ENCODE peak calls at places on chromosomes 11 and 22, in ten cellular contexts. Q, T, G, N, M, O, W, J, V and Y are unnamed samples.

GRCh38 chr22:46866591-46866990 is 104.1 kb downstream of the TBC1D22A start:
- DNase-seq in Q (peak), O (no peak), W (no peak), M (no peak), N (no peak), T (no peak), J (no peak), V (no peak), G (peak), Y (no peak)

GRCh38 chr22:25447067-25447688 is 117.3 kb upstream of the GRK3 start:
- DNase-seq in O (no peak), M (no peak), G (no peak), Q (no peak), N (no peak), W (no peak), J (no peak), T (no peak), V (no peak), Y (no peak)

GRCh38 chr22:43053176-43053575 is 36.0 kb downstream of the TTLL1 start:
- DNase-seq in W (peak), M (no peak), J (no peak), Q (no peak), N (no peak), T (no peak), O (no peak), V (no peak), G (peak), Y (no peak)

GRCh38 chr22:44755000-44755399 is 2.6 kb downstream of the ARHGAP8 start:
- DNase-seq in N (no peak), M (no peak), J (no peak), Q (no peak), V (no peak), W (no peak), T (no peak), G (peak), O (no peak), Y (no peak)

GRCh38 chr22:27993201-27993635 is 74.2 kb upstream of the PITPNB start:
- DNase-seq in M (no peak), N (peak), V (no peak), J (peak), G (no peak), T (peak), Q (no peak), W (no peak), O (peak), Y (no peak)

GRCh38 chr11:726278-726915 is 20.4 kb downstream of the EPS8L2 start:
- DNase-seq in W (no peak), T (peak), J (peak), Q (no peak), V (no peak), M (peak), G (peak), N (peak), O (peak), Y (peak)

GRCh38 chr11:133560467-133560866 is 28.2 kb upstream of the OPCML start:
- DNase-seq in M (no peak), G (no peak), N (no peak), V (no peak), W (no peak), T (no peak), J (no peak), O (no peak), Q (no peak), Y (no peak)

GRCh38 chr11:61779666-61780525 is 12.5 kb downstream of the TMEM258 start:
- DNase-seq in J (no peak), V (no peak), M (no peak), Q (no peak), W (no peak), N (no peak), O (no peak), G (no peak), T (no peak), Y (no peak)

GRCh38 chr11:44381261-44381660 is 71.3 kb upstream of the ALX4 start:
- DNase-seq in Q (no peak), N (no peak), G (no peak), W (no peak), V (no peak), O (no peak), T (no peak), J (no peak), M (no peak), Y (no peak)

GRCh38 chr11:88695701-88696414 is 358.3 kb upstream of the CTSC start:
- DNase-seq in V (no peak), W (no peak), Q (no peak), T (no peak), G (peak), J (no peak), M (no peak), O (no peak), N (no peak), Y (no peak)

GRCh38 chr11:457071-457760 is 7.1 kb downstream of the PTDSS2 start:
- DNase-seq in O (no peak), T (no peak), W (no peak), V (no peak), M (no peak), G (no peak), Q (no peak), N (no peak), J (no peak), Y (peak)

GRCh38 chr11:110891411-110891810 is 179.2 kb upstream of the ARHGAP20 start:
- DNase-seq in M (no peak), V (no peak), Q (peak), T (no peak), O (no peak), J (no peak), W (no peak), N (no peak), G (no peak), Y (no peak)

GRCh38 chr11:117924631-117925170 is 4.5 kb downstream of the TMPRSS13 start:
- DNase-seq in N (no peak), Q (no peak), O (no peak), V (no peak), M (no peak), J (no peak), G (no peak), T (no peak), W (no peak), Y (no peak)

GRCh38 chr22:35930933-35931332 is 97.7 kb downstream of the RBFOX2 start:
- DNase-seq in Q (peak), W (peak), J (no peak), M (no peak), N (no peak), V (no peak), T (no peak), O (no peak), G (peak), Y (no peak)

GRCh38 chr22:19407649-19408606 is 23.6 kb downstream of the HIRA start:
- DNase-seq in W (peak), Q (no peak), O (peak), G (no peak), T (no peak), M (no peak), N (no peak), J (no peak), V (no peak), Y (no peak)

GRCh38 chr11:88414385-88414861 is 76.9 kb upstream of the CTSC start:
- DNase-seq in G (no peak), O (no peak), W (peak), Q (peak), M (no peak), V (no peak), N (peak), J (no peak), T (peak), Y (peak)

GRCh38 chr22:46826438-46826837 is 64.0 kb downstream of the TBC1D22A start:
- DNase-seq in V (no peak), M (no peak), Q (no peak), T (no peak), J (no peak), O (no peak), W (no peak), N (no peak), G (no peak), Y (no peak)

GRCh38 chr11:824292-824880 is 3.3 kb upstream of the CRACR2B start:
- DNase-seq in J (no peak), W (no peak), T (no peak), M (peak), V (no peak), N (peak), G (no peak), Q (no peak), O (no peak), Y (no peak)

GRCh38 chr22:23850136-23850611 is 7.5 kb upstream of the SLC2A11 start:
- DNase-seq in V (no peak), W (no peak), T (no peak), O (peak), M (no peak), N (no peak), G (no peak), Q (no peak), J (peak), Y (no peak)

GRCh38 chr11:44775366-44776356 is 48.9 kb downstream of the TSPAN18 start:
- DNase-seq in G (peak), O (peak), N (peak), V (no peak), W (peak), Q (peak), J (peak), T (no peak), M (peak), Y (peak)

GRCh38 chr22:46803031-46803880 is 40.8 kb downstream of the TBC1D22A start:
- DNase-seq in M (no peak), O (peak), N (peak), J (peak), T (peak), Q (peak), G (peak), W (peak), V (no peak), Y (peak)

GRCh38 chr22:27597703-27598444 is 203.7 kb downstream of the MN1 start:
- DNase-seq in O (no peak), G (peak), V (no peak), J (no peak), T (no peak), N (no peak), M (no peak), W (no peak), Q (no peak), Y (no peak)

GRCh38 chr11:62122076-62122475 is 1.7 kb upstream of the INCENP start:
- DNase-seq in N (no peak), W (peak), J (no peak), O (no peak), V (no peak), G (peak), Q (peak), T (no peak), M (no peak), Y (no peak)

GRCh38 chr22:22371031-22371541 is 126.5 kb downstream of the VPREB1 start:
- DNase-seq in V (no peak), G (peak), M (no peak), W (peak), T (no peak), J (no peak), Q (no peak), N (no peak), O (no peak), Y (no peak)

GRCh38 chr11:134537296-134537695 is 125.3 kb upstream of the B3GAT1 start:
- DNase-seq in G (no peak), T (no peak), J (no peak), Q (no peak), W (no peak), O (no peak), N (no peak), M (no peak), V (no peak), Y (no peak)

GRCh38 chr11:39668640-39669039 is 1790.8 kb downstream of the LRRC4C start:
- DNase-seq in O (no peak), M (no peak), T (no peak), G (no peak), W (peak), V (no peak), N (no peak), Q (peak), J (no peak), Y (no peak)

GRCh38 chr11:22666700-22667439 is 459 bp downstream of the GAS2 start:
- DNase-seq in V (no peak), Q (peak), M (peak), O (peak), N (peak), J (peak), W (peak), G (peak), T (peak), Y (no peak)

GRCh38 chr11:76025068-76025467 is 181.2 kb downstream of the WNT11 start:
- DNase-seq in J (no peak), N (no peak), M (no peak), Q (peak), G (no peak), O (no peak), T (no peak), W (peak), V (no peak), Y (no peak)
- H3K4me3 ChIP-seq in J (no peak), N (no peak), M (no peak), Q (no peak), G (no peak), O (no peak), T (no peak), W (no peak), V (no peak), Y (no peak)

GRCh38 chr22:37570661-37570976 is 9.3 kb downstream of the LGALS2 start:
- DNase-seq in J (no peak), G (no peak), Q (no peak), W (no peak), M (no peak), T (no peak), O (no peak), N (no peak), V (no peak), Y (no peak)
- H3K27ac ChIP-seq in J (no peak), G (peak), Q (no peak), W (no peak), M (no peak), T (peak), O (peak), N (peak), V (no peak), Y (no peak)

GRCh38 chr11:11537372-11537771 is 84.4 kb downstream of the GALNT18 start:
- DNase-seq in G (no peak), V (no peak), O (no peak), Q (no peak), N (no peak), J (no peak), W (no peak), M (no peak), T (no peak), Y (no peak)

GRCh38 chr11:11540157-11540556 is 81.6 kb downstream of the GALNT18 start:
- DNase-seq in V (no peak), O (no peak), Q (no peak), T (no peak), J (no peak), M (no peak), G (peak), N (no peak), W (no peak), Y (no peak)

GRCh38 chr11:11537871-11538270 is 83.9 kb downstream of the GALNT18 start:
- DNase-seq in N (no peak), G (peak), V (no peak), J (no peak), O (no peak), M (no peak), W (no peak), T (no peak), Q (no peak), Y (no peak)

GRCh38 chr11:11536650-11537049 is 85.2 kb downstream of the GALNT18 start:
- DNase-seq in O (no peak), M (no peak), N (no peak), J (no peak), Q (no peak), T (no peak), G (no peak), W (no peak), V (no peak), Y (no peak)

DNA sequence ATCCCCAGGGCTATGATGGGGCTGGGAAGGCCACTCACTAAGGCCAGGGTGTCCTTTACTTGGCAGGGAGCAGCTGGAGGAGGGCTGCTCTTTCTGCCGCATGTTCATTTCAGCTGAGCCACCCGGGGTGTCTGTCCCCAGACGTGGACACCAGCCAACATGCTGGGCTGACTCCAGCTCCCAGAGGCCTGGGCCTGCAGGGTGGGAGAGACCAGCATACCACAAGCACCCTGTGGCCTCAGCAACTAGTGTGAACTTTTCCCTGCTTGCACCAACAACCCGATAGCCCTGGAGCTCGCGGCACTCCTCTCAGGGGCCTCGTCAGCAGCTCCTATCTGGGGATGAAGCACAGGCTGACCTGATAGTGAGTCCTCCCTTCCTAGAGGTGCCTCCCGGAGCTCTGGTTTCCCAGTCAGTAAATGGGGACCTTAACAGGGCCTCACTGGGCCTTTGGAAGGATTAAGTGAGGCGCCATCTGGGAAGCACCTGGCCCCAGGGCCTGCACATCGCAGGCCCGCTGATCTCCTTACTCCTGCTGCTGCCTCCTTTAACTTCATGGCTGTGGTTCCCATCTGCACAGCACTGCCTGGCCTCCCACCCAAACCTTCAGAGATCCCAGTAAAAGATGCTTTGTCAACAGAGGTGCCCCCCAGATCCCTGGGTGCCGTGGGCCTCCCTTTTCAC is 83.4 kb downstream of the GALNT18 start:
- DNase-seq in V (no peak), M (peak), Q (no peak), T (no peak), N (no peak), G (no peak), W (no peak), O (no peak), J (no peak), Y (no peak)
- H3K4me3 ChIP-seq in V (no peak), M (no peak), Q (no peak), T (no peak), N (no peak), G (no peak), W (no peak), O (no peak), J (no peak), Y (no peak)

GRCh38 chr22:31898406-31898805 is 45.9 kb upstream of the YWHAH start:
- DNase-seq in J (no peak), V (no peak), T (no peak), N (no peak), W (no peak), M (no peak), Q (no peak), O (no peak), G (no peak), Y (no peak)

GRCh38 chr22:31897842-31898241 is 46.5 kb upstream of the YWHAH start:
- DNase-seq in N (no peak), M (no peak), Q (peak), T (no peak), W (peak), V (no peak), G (no peak), J (no peak), O (no peak), Y (no peak)

GRCh38 chr22:31898911-31899310 is 45.4 kb upstream of the YWHAH start:
- DNase-seq in V (no peak), N (no peak), W (no peak), T (no peak), G (peak), Q (no peak), J (no peak), O (no peak), M (no peak), Y (no peak)

GRCh38 chr22:31901388-31902137 is 42.8 kb upstream of the YWHAH start:
- DNase-seq in W (no peak), V (no peak), T (no peak), N (no peak), O (no peak), J (no peak), M (no peak), Q (no peak), G (peak), Y (no peak)

DNA sequence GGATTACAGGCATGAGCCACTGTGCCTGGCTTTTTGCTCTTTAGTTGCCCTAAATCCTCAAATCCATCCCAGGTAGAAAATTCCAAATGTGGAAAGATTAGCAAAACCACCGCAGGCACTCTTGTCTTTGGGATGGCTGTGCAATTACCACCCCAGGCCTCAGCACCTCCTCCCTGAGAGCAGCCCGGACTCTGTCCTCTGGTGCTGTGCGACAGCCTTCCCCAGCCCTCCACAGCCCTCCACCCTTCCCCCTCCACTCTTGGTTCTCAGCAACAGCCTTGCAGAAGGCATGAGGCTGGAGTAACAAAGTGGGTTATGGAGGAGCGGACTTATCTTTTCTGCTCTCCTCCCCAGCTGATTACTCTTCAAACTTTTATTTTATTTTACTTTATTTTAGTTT is 44.7 kb upstream of the YWHAH start:
- DNase-seq in T (no peak), N (no peak), O (no peak), G (no peak), W (no peak), Q (no peak), J (no peak), M (no peak), V (no peak), Y (no peak)
- H3K27ac ChIP-seq in T (no peak), N (no peak), O (no peak), G (no peak), W (no peak), Q (no peak), J (no peak), M (no peak), V (no peak), Y (no peak)

DNA sequence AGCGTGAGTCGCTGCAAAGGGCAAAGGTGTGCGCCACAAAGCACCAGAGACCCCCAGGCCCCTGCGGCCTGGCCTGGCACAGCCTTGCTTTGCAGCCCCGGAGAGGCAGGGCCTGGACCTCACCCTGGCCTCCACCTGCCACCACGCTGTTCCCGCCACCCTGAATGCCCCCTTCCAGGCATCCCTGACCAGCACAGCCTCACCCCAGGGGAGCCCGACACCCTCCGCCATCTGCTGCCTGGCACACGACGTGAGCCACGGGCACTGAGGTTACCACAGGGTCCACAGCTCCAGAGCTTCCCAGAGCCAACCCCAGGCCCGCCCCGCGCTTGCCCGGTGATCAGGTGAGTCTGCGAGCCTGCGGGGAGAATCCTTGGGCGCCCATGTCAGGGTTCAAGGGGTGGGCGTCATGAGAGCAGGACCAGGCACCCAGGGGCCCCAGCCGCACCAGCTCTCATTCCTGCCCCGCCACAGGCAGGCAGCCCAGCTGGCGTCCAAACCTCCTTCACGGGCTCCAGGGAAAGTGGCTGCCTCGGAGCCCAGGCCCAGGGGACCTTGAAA is 171.3 kb downstream of the BRD1 start:
- DNase-seq in W (no peak), N (no peak), V (no peak), O (peak), M (no peak), J (no peak), G (no peak), Q (no peak), T (no peak), Y (no peak)
- H3K4me3 ChIP-seq in W (no peak), N (peak), V (peak), O (peak), M (peak), J (peak), G (no peak), Q (no peak), T (peak), Y (peak)

DNA sequence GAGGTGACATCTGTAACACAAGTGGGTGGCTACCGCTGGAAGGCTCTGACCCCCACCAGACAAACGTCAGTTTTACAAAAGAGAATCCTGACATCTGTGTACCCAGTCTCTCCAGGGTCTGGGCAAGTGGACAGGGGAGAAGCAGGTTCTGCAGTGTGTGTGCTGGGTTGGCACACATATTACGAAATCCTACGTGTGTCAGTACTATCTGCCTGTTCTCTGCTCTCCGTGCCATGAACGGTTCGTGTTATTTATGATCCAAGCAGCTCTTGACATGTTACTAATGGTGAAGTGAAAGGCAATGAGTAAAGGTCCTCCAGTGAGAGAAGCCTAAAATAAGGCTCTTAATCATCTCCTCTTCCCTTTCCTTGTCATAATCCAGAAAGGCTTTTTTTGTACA is 201.5 kb upstream of the MTMR2 start:
- DNase-seq in O (no peak), W (no peak), J (no peak), M (no peak), N (no peak), G (no peak), T (no peak), Q (peak), V (no peak), Y (no peak)
- H3K27ac ChIP-seq in O (no peak), W (no peak), J (no peak), M (no peak), N (no peak), G (no peak), T (no peak), Q (no peak), V (no peak), Y (no peak)

GRCh38 chr11:73314121-73314948 is 6.3 kb downstream of the ARHGEF17 start:
- DNase-seq in N (peak), T (no peak), Q (peak), W (peak), G (peak), J (no peak), V (no peak), M (no peak), O (no peak), Y (no peak)
- H3K4me3 ChIP-seq in N (peak), T (no peak), Q (no peak), W (no peak), G (no peak), J (no peak), V (peak), M (peak), O (peak), Y (no peak)